ENCODE peak calls at places on chromosome X, in four cellular contexts. B is GM06990, F is right lobe of liver, C is uterus. S is an unnamed sample.

GRCh38 chrX:70129811-70130210 is 3.4 kb upstream of the IGBP1 start:
- DNase-seq in B (no peak), F (no peak), C (no peak), S (peak)

GRCh38 chrX:10415704-10416001 is 204.7 kb downstream of the MID1 start:
- DNase-seq in B (no peak), F (no peak), C (no peak), S (peak)

GRCh38 chrX:86047174-86047991 is at the start of gene CHM:
- DNase-seq in B (peak), F (peak), C (peak), S (peak)

GRCh38 chrX:136608295-136608933 is 39.5 kb upstream of the CD40LG start:
- DNase-seq in B (no peak), F (peak), C (no peak), S (peak)

GRCh38 chrX:78658851-78659744 is at the start of gene RTL3:
- DNase-seq in B (no peak), F (no peak), C (no peak), S (peak)

GRCh38 chrX:120517936-120518335 is 42.8 kb downstream of the CUL4B start:
- DNase-seq in B (no peak), F (no peak), C (no peak), S (peak)

GRCh38 chrX:41739871-41740270 is 15.9 kb downstream of the GPR82 start:
- DNase-seq in B (no peak), F (no peak), C (no peak), S (no peak)

GRCh38 chrX:40108084-40108958 is 10.6 kb upstream of the BCOR start:
- DNase-seq in B (no peak), F (peak), C (peak), S (peak)

GRCh38 chrX:45445745-45446412 is 245.2 kb upstream of the DIPK2B start:
- DNase-seq in B (no peak), F (no peak), C (no peak), S (peak)

GRCh38 chrX:153772608-153773217 is 8.1 kb upstream of the SRPK3 start:
- DNase-seq in B (no peak), F (peak), C (no peak), S (no peak)

GRCh38 chrX:153770606-153771175 is 6.6 kb downstream of the PLXNB3 start:
- DNase-seq in B (no peak), F (no peak), C (no peak), S (no peak)

GRCh38 chrX:153771686-153772607 is 7.9 kb downstream of the PLXNB3 start:
- DNase-seq in B (peak), F (peak), C (no peak), S (no peak)

GRCh38 chrX:153769865-153770605 is 6.0 kb downstream of the PLXNB3 start:
- DNase-seq in B (no peak), F (peak), C (no peak), S (no peak)

GRCh38 chrX:153771261-153771681 is 7.2 kb downstream of the PLXNB3 start:
- DNase-seq in B (no peak), F (no peak), C (no peak), S (no peak)
- H3K4me3 ChIP-seq in B (no peak), F (no peak), C (no peak), S (no peak)

DNA sequence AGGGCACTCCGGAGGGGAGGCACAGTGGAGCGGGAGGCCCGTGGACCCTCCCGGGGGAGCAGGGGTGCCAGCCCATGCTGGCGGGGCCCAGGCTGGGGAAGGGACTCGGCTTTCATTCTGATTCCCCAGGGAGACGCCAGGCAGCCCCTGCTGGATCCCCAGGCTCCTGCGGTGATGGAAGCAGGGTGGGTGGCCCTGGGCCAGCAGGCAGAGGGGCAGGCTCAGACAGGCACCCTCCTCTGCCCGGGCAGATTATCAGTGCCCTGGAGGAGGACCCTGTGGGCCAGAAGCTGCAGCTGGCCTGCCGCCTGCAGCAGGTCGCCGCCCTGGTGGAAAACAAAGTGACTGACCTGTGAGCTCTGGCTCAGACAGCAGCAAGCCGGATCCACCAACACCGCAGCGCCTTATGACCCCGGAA is 2.1 kb upstream of the SRPK3 start:
- DNase-seq in B (no peak), F (no peak), C (no peak), S (no peak)
- TF ChIP-seq CTCF in B (peak), F (peak), C (no peak), S (no peak)

DNA sequence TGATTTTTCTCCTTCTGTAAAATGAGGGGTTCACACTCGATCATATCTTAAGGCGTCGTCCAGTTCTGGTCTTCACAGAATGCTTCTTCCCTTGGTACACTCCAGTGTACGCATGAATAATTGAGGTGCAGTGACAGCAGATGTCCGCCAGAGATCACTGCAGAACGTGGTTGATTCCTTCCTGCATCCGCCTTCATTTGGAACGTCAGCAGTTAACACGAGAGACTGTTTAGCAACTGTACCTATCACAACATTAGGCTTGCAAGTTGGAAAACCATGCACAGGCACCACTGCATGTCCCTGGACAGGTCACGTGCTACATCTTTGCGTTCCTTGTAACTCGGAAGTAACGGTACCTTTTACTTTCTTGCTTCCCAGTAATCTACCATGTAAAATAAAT is 66.0 kb upstream of the GEMIN8 start:
- DNase-seq in B (no peak), F (no peak), C (peak), S (peak)
- H3K4me3 ChIP-seq in B (no peak), F (no peak), C (no peak), S (no peak)

GRCh38 chrX:130263016-130263415 is 5.7 kb downstream of the ZNF280C start:
- DNase-seq in B (no peak), F (no peak), C (no peak), S (no peak)
- TF ChIP-seq CTCF in B (no peak), F (no peak), C (no peak), S (no peak)

GRCh38 chrX:123513585-123514278 is 219.1 kb downstream of the THOC2 start:
- DNase-seq in B (no peak), F (no peak), C (no peak), S (no peak)
- H3K4me3 ChIP-seq in B (no peak), F (no peak), C (no peak), S (no peak)

GRCh38 chrX:104270916-104271512 is 16.3 kb upstream of the ESX1 start:
- DNase-seq in B (no peak), F (peak), C (peak), S (peak)
- TF ChIP-seq CTCF in B (peak), F (peak), C (peak), S (peak)